ENCODE peak calls at places on chromosomes 11 and 22, in seven cellular contexts. I, J, L, R, Q, S and N are unnamed samples.
A peak's percentile ranks its signal among the peaks of the same experiment; 100 is the strongest.

GRCh38 chr11:2700415-2701211 is 819 bp upstream of the KCNQ1OT1 start:
- DNase-seq in S (peak; percentile 25), L (peak; percentile 32), Q (peak; percentile 47), R (peak; percentile 68), I (no peak), J (no peak), N (peak; percentile 74)

GRCh38 chr11:118565062-118565461 is 669 bp downstream of the IFT46 start:
- DNase-seq in I (no peak), R (no peak), J (no peak), S (peak; percentile 53), L (peak; percentile 14), Q (no peak), N (no peak)

GRCh38 chr11:34208266-34209135 is 103.1 kb downstream of the NAT10 start:
- DNase-seq in R (no peak), L (peak; percentile 84), J (no peak), S (peak; percentile 32), I (no peak), Q (no peak), N (no peak)

GRCh38 chr11:86089659-86090058 is 20.8 kb upstream of the PICALM start:
- DNase-seq in L (no peak), S (peak; percentile 89), J (no peak), R (no peak), Q (no peak), I (no peak), N (no peak)

GRCh38 chr11:16155448-16155847 is 200.9 kb downstream of the SOX6 start:
- DNase-seq in R (no peak), I (no peak), Q (no peak), J (no peak), L (peak; percentile 62), S (no peak), N (no peak)

GRCh38 chr11:131240421-131240820 is 130.0 kb upstream of the NTM start:
- DNase-seq in S (no peak), Q (no peak), I (no peak), J (no peak), R (no peak), L (no peak), N (no peak)

GRCh38 chr11:68275721-68276488 is 4.1 kb upstream of the C11orf24 start:
- DNase-seq in I (no peak), S (no peak), Q (no peak), R (no peak), L (peak; percentile 53), J (no peak), N (no peak)

GRCh38 chr11:78216571-78217287 is 28.0 kb downstream of the USP35 start:
- DNase-seq in I (no peak), L (peak; percentile 68), S (no peak), J (no peak), R (no peak), Q (no peak), N (no peak)

GRCh38 chr11:119377961-119378667 is 3.4 kb downstream of the USP2 start:
- DNase-seq in J (no peak), I (no peak), R (peak; percentile 92), L (no peak), S (no peak), Q (no peak), N (no peak)

GRCh38 chr11:103491777-103492176 is 382.6 kb downstream of the DYNC2H1 start:
- DNase-seq in L (peak; percentile 59), J (no peak), Q (no peak), I (no peak), S (no peak), R (no peak), N (no peak)

GRCh38 chr22:50011447-50012200 is 941 bp downstream of the IL17REL start:
- DNase-seq in J (no peak), R (peak; percentile 6), Q (no peak), S (no peak), L (no peak), I (no peak), N (no peak)

GRCh38 chr11:6388747-6389146 is 1.5 kb upstream of the SMPD1 start:
- DNase-seq in S (no peak), I (no peak), R (no peak), L (no peak), J (no peak), Q (no peak), N (no peak)

GRCh38 chr11:10495464-10495786 is 40.4 kb downstream of the AMPD3 start:
- DNase-seq in I (no peak), Q (no peak), L (no peak), R (no peak), J (no peak), S (no peak), N (no peak)

GRCh38 chr22:44917372-44918165 is 92.2 kb downstream of the PHF21B start:
- DNase-seq in I (no peak), R (no peak), S (no peak), J (no peak), L (no peak), Q (no peak), N (no peak)

GRCh38 chr11:112128483-112129121 is 35.3 kb downstream of the IL18 start:
- DNase-seq in J (no peak), S (peak; percentile 55), R (no peak), Q (peak; percentile 33), I (no peak), L (peak; percentile 87), N (no peak)

GRCh38 chr22:40955516-40955915 is 4.3 kb downstream of the RBX1 start:
- DNase-seq in R (no peak), Q (no peak), L (no peak), J (no peak), I (no peak), S (peak; percentile 47), N (no peak)

GRCh38 chr11:34825670-34826383 is 90.4 kb downstream of the APIP start:
- DNase-seq in S (no peak), L (peak; percentile 77), Q (no peak), I (no peak), R (no peak), J (no peak), N (no peak)

GRCh38 chr22:39179401-39179827 is 26.9 kb upstream of the CBX7 start:
- DNase-seq in Q (no peak), R (peak; percentile 93), S (no peak), L (no peak), I (no peak), J (no peak), N (no peak)

GRCh38 chr11:2107521-2107920 is 31.7 kb downstream of the IGF2 start:
- DNase-seq in L (no peak), J (no peak), R (no peak), S (no peak), I (no peak), Q (no peak), N (no peak)

GRCh38 chr11:95084509-95084908 is 5.1 kb upstream of the ENDOD1 start:
- DNase-seq in S (no peak), J (no peak), I (peak; percentile 13), R (no peak), Q (no peak), L (peak; percentile 92), N (no peak)

GRCh38 chr11:10302744-10303557 is 1.9 kb upstream of the ADM start:
- DNase-seq in R (peak; percentile 60), J (peak; percentile 52), L (peak; percentile 47), S (peak; percentile 77), I (no peak), Q (peak; percentile 84), N (peak; percentile 73)

GRCh38 chr11:75509201-75509600 is 16.5 kb downstream of the GDPD5 start:
- DNase-seq in R (no peak), Q (no peak), L (no peak), I (no peak), J (no peak), S (no peak), N (no peak)

GRCh38 chr22:29073618-29074275 is 912 bp downstream of the KREMEN1 start:
- DNase-seq in J (no peak), Q (no peak), I (no peak), R (no peak), S (peak; percentile 34), L (peak; percentile 57), N (no peak)

GRCh38 chr22:40183029-40183581 is 5.4 kb downstream of the TNRC6B start:
- DNase-seq in Q (no peak), R (no peak), I (no peak), J (no peak), S (peak; percentile 90), L (peak; percentile 53), N (no peak)

GRCh38 chr11:104582431-104582830 is 315.8 kb downstream of the CASP12 start:
- DNase-seq in R (no peak), Q (no peak), S (no peak), L (no peak), I (no peak), J (no peak), N (no peak)

GRCh38 chr11:13007702-13008435 is 1.2 kb upstream of the RASSF10 start:
- DNase-seq in L (peak; percentile 78), R (no peak), S (no peak), J (no peak), I (no peak), Q (no peak), N (no peak)

GRCh38 chr11:130979386-130979972 is 63.2 kb upstream of the SNX19 start:
- DNase-seq in I (no peak), L (peak; percentile 72), S (peak; percentile 61), J (no peak), R (peak; percentile 49), Q (no peak), N (peak; percentile 19)